ENCODE peak calls at places on chromosomes 1 and 21, in six cellular contexts. One of them, this sample, is unnamed.

GRCh38 chr1:229769006-229769405 is 143.0 kb downstream of the URB2 start:
- DNase-seq in thoracic aorta: no peak
- DNase-seq in lung microvascular endothelial cell: no peak
- DNase-seq in EL: no peak
- DNase-seq in KG1: no peak
- DNase-seq in fibroblast of pulmonary artery: no peak
- DNase-seq in this sample: peak; percentile 6

GRCh38 chr1:211336161-211336560 is 9.5 kb downstream of the TRAF5 start:
- DNase-seq in EL: no peak
- DNase-seq in KG1: no peak
- DNase-seq in thoracic aorta: no peak
- DNase-seq in fibroblast of pulmonary artery: no peak
- DNase-seq in lung microvascular endothelial cell: no peak
- DNase-seq in this sample: no peak

GRCh38 chr1:37153116-37153515 is 118.8 kb upstream of the GRIK3 start:
- DNase-seq in EL: no peak
- DNase-seq in KG1: no peak
- DNase-seq in lung microvascular endothelial cell: no peak
- DNase-seq in thoracic aorta: no peak
- DNase-seq in fibroblast of pulmonary artery: no peak
- DNase-seq in this sample: no peak

GRCh38 chr1:120133228-120133927 is 42.9 kb downstream of the SEC22B start:
- DNase-seq in EL: no peak
- DNase-seq in lung microvascular endothelial cell: no peak
- DNase-seq in KG1: no peak
- DNase-seq in fibroblast of pulmonary artery: no peak
- DNase-seq in thoracic aorta: no peak
- DNase-seq in this sample: no peak

GRCh38 chr1:29802181-29803068 is 566.1 kb downstream of the PTPRU start:
- DNase-seq in lung microvascular endothelial cell: peak; percentile 11
- DNase-seq in fibroblast of pulmonary artery: no peak
- DNase-seq in KG1: no peak
- DNase-seq in EL: no peak
- DNase-seq in thoracic aorta: no peak
- DNase-seq in this sample: no peak

GRCh38 chr1:246687002-246687401 is 37.2 kb upstream of the SCCPDH start:
- DNase-seq in lung microvascular endothelial cell: no peak
- DNase-seq in EL: no peak
- DNase-seq in fibroblast of pulmonary artery: no peak
- DNase-seq in thoracic aorta: no peak
- DNase-seq in KG1: no peak
- DNase-seq in this sample: peak; percentile 8

GRCh38 chr1:46687095-46687659 is 15.5 kb downstream of the TEX38 start:
- DNase-seq in KG1: no peak
- DNase-seq in lung microvascular endothelial cell: peak; percentile 80
- DNase-seq in EL: peak; percentile 27
- DNase-seq in fibroblast of pulmonary artery: peak; percentile 77
- DNase-seq in thoracic aorta: peak; percentile 39
- DNase-seq in this sample: peak; percentile 80

GRCh38 chr1:212727386-212728181 is 27.9 kb upstream of the BATF3 start:
- DNase-seq in lung microvascular endothelial cell: no peak
- DNase-seq in fibroblast of pulmonary artery: peak; percentile 43
- DNase-seq in EL: peak; percentile 77
- DNase-seq in KG1: no peak
- DNase-seq in thoracic aorta: no peak
- DNase-seq in this sample: no peak

GRCh38 chr1:220060876-220061275 is 14.6 kb upstream of the EPRS1 start:
- DNase-seq in KG1: no peak
- DNase-seq in EL: no peak
- DNase-seq in fibroblast of pulmonary artery: no peak
- DNase-seq in thoracic aorta: no peak
- DNase-seq in lung microvascular endothelial cell: no peak
- DNase-seq in this sample: no peak

GRCh38 chr1:5980314-5981008 is 11.8 kb downstream of the NPHP4 start:
- DNase-seq in KG1: no peak
- DNase-seq in thoracic aorta: no peak
- DNase-seq in lung microvascular endothelial cell: no peak
- DNase-seq in fibroblast of pulmonary artery: peak; percentile 65
- DNase-seq in EL: peak; percentile 21
- DNase-seq in this sample: peak; percentile 88

GRCh38 chr21:38613686-38614085 is 115.4 kb upstream of the ERG start:
- DNase-seq in fibroblast of pulmonary artery: no peak
- DNase-seq in KG1: no peak
- DNase-seq in thoracic aorta: no peak
- DNase-seq in lung microvascular endothelial cell: no peak
- DNase-seq in EL: no peak
- DNase-seq in this sample: no peak

GRCh38 chr1:17731460-17731859 is 23.7 kb upstream of the ACTL8 start:
- DNase-seq in EL: no peak
- DNase-seq in KG1: no peak
- DNase-seq in lung microvascular endothelial cell: no peak
- DNase-seq in fibroblast of pulmonary artery: no peak
- DNase-seq in thoracic aorta: no peak
- DNase-seq in this sample: no peak

GRCh38 chr1:15849775-15850449 is 2.4 kb downstream of the SPEN start:
- DNase-seq in fibroblast of pulmonary artery: peak; percentile 41
- DNase-seq in lung microvascular endothelial cell: no peak
- DNase-seq in thoracic aorta: no peak
- DNase-seq in EL: peak; percentile 79
- DNase-seq in KG1: peak; percentile 72
- DNase-seq in this sample: peak; percentile 60

GRCh38 chr1:174740248-174740990 is 259.3 kb upstream of the CACYBP start:
- DNase-seq in lung microvascular endothelial cell: no peak
- DNase-seq in thoracic aorta: no peak
- DNase-seq in fibroblast of pulmonary artery: peak; percentile 57
- DNase-seq in KG1: no peak
- DNase-seq in EL: peak; percentile 15
- DNase-seq in this sample: no peak

GRCh38 chr1:161021959-161022332 is 994 bp upstream of the F11R start:
- DNase-seq in KG1: no peak
- DNase-seq in EL: no peak
- DNase-seq in lung microvascular endothelial cell: no peak
- DNase-seq in thoracic aorta: no peak
- DNase-seq in fibroblast of pulmonary artery: no peak
- DNase-seq in this sample: no peak

GRCh38 chr21:36156815-36157670 is at the start of gene DOP1B:
- DNase-seq in KG1: no peak
- DNase-seq in fibroblast of pulmonary artery: no peak
- DNase-seq in EL: peak; percentile 10
- DNase-seq in thoracic aorta: no peak
- DNase-seq in lung microvascular endothelial cell: peak; percentile 18
- DNase-seq in this sample: no peak

GRCh38 chr1:86916752-86917151 is 2.3 kb downstream of the HS2ST1 start:
- DNase-seq in lung microvascular endothelial cell: no peak
- DNase-seq in thoracic aorta: no peak
- DNase-seq in KG1: no peak
- DNase-seq in EL: no peak
- DNase-seq in fibroblast of pulmonary artery: no peak
- DNase-seq in this sample: no peak

GRCh38 chr1:242692988-242693387 is 168.5 kb upstream of the PLD5 start:
- DNase-seq in KG1: no peak
- DNase-seq in lung microvascular endothelial cell: no peak
- DNase-seq in thoracic aorta: no peak
- DNase-seq in fibroblast of pulmonary artery: no peak
- DNase-seq in EL: no peak
- DNase-seq in this sample: no peak

GRCh38 chr1:237170149-237170548 is 128.2 kb downstream of the RYR2 start:
- DNase-seq in thoracic aorta: no peak
- DNase-seq in lung microvascular endothelial cell: no peak
- DNase-seq in fibroblast of pulmonary artery: no peak
- DNase-seq in EL: no peak
- DNase-seq in KG1: no peak
- DNase-seq in this sample: no peak

GRCh38 chr1:221473392-221473791 is 268.5 kb downstream of the DUSP10 start:
- DNase-seq in fibroblast of pulmonary artery: no peak
- DNase-seq in EL: no peak
- DNase-seq in KG1: no peak
- DNase-seq in lung microvascular endothelial cell: no peak
- DNase-seq in thoracic aorta: no peak
- DNase-seq in this sample: no peak

GRCh38 chr1:221994939-221995338 is 253.1 kb upstream of the DUSP10 start:
- DNase-seq in KG1: no peak
- DNase-seq in fibroblast of pulmonary artery: peak; percentile 70
- DNase-seq in lung microvascular endothelial cell: no peak
- DNase-seq in EL: peak; percentile 34
- DNase-seq in thoracic aorta: no peak
- DNase-seq in this sample: no peak

GRCh38 chr1:220176540-220176939 is 82.6 kb downstream of the IARS2 start:
- DNase-seq in lung microvascular endothelial cell: no peak
- DNase-seq in thoracic aorta: no peak
- DNase-seq in fibroblast of pulmonary artery: no peak
- DNase-seq in EL: no peak
- DNase-seq in KG1: no peak
- DNase-seq in this sample: no peak

GRCh38 chr1:2314297-2314802 is 77.0 kb downstream of the MORN1 start:
- DNase-seq in KG1: no peak
- DNase-seq in EL: peak; percentile 72
- DNase-seq in fibroblast of pulmonary artery: peak; percentile 67
- DNase-seq in lung microvascular endothelial cell: peak; percentile 39
- DNase-seq in thoracic aorta: no peak
- DNase-seq in this sample: peak; percentile 83

GRCh38 chr1:201917362-201918033 is 28.8 kb downstream of the SHISA4 start:
- DNase-seq in EL: peak; percentile 90
- DNase-seq in thoracic aorta: peak; percentile 60
- DNase-seq in fibroblast of pulmonary artery: peak; percentile 93
- DNase-seq in KG1: no peak
- DNase-seq in lung microvascular endothelial cell: peak; percentile 20
- DNase-seq in this sample: no peak

GRCh38 chr1:52621950-52622349 is 11.0 kb upstream of the SHISAL2A start:
- DNase-seq in lung microvascular endothelial cell: no peak
- DNase-seq in KG1: no peak
- DNase-seq in EL: no peak
- DNase-seq in thoracic aorta: no peak
- DNase-seq in fibroblast of pulmonary artery: no peak
- DNase-seq in this sample: no peak

GRCh38 chr1:34808051-34808810 is 15.4 kb downstream of the GJA4 start:
- DNase-seq in fibroblast of pulmonary artery: no peak
- DNase-seq in EL: no peak
- DNase-seq in KG1: no peak
- DNase-seq in thoracic aorta: no peak
- DNase-seq in lung microvascular endothelial cell: no peak
- DNase-seq in this sample: no peak

GRCh38 chr1:1205769-1206375 is 520 bp downstream of the TNFRSF18 start:
- DNase-seq in thoracic aorta: no peak
- DNase-seq in EL: no peak
- DNase-seq in lung microvascular endothelial cell: no peak
- DNase-seq in fibroblast of pulmonary artery: no peak
- DNase-seq in KG1: no peak
- DNase-seq in this sample: no peak

GRCh38 chr1:203497378-203497777 is 3.4 kb downstream of the OPTC start:
- DNase-seq in EL: no peak
- DNase-seq in lung microvascular endothelial cell: no peak
- DNase-seq in fibroblast of pulmonary artery: no peak
- DNase-seq in KG1: no peak
- DNase-seq in thoracic aorta: no peak
- DNase-seq in this sample: no peak

GRCh38 chr1:68000191-68000590 is 50.2 kb downstream of the DIRAS3 start:
- DNase-seq in EL: no peak
- DNase-seq in lung microvascular endothelial cell: no peak
- DNase-seq in thoracic aorta: no peak
- DNase-seq in fibroblast of pulmonary artery: no peak
- DNase-seq in KG1: no peak
- DNase-seq in this sample: no peak